ENCODE peak calls at places on chromosomes 1 and 21, in four cellular contexts. I is fibroblast of mammary gland, R is Caco-2, V is suprapubic skin. M is an unnamed sample.

GRCh38 chr1:76247261-76247852 is 172.8 kb downstream of the ST6GALNAC3 start:
- DNase-seq in I (no peak), R (no peak), V (no peak), M (no peak)

GRCh38 chr1:2301607-2302291 is 73.6 kb downstream of the SKI start:
- DNase-seq in I (no peak), R (no peak), V (no peak), M (no peak)

GRCh38 chr1:224201336-224201735 is 18.3 kb downstream of the DEGS1 start:
- DNase-seq in I (no peak), R (no peak), V (no peak), M (no peak)

GRCh38 chr1:183721041-183721440 is 67.9 kb upstream of the APOBEC4 start:
- DNase-seq in I (no peak), R (no peak), V (no peak), M (no peak)

GRCh38 chr1:246139745-246140182 is 367.3 kb downstream of the SMYD3 start:
- DNase-seq in I (peak; percentile 95), R (no peak), V (no peak), M (no peak)

GRCh38 chr1:180311011-180311730 is 81.1 kb downstream of the LHX4 start:
- DNase-seq in I (peak; percentile 33), R (peak; percentile 49), V (no peak), M (no peak)

GRCh38 chr21:29248124-29248523 is 50.6 kb upstream of the BACH1 start:
- DNase-seq in I (peak; percentile 69), R (no peak), V (no peak), M (no peak)

GRCh38 chr1:234564035-234565029 is 45.6 kb downstream of the IRF2BP2 start:
- DNase-seq in I (peak; percentile 69), R (peak; percentile 49), V (no peak), M (no peak)

GRCh38 chr1:31759266-31760023 is 4.7 kb downstream of the ADGRB2 start:
- DNase-seq in I (peak; percentile 43), R (no peak), V (no peak), M (no peak)

GRCh38 chr1:10339815-10340214 is 59.0 kb upstream of the PGD start:
- DNase-seq in I (peak; percentile 58), R (peak; percentile 21), V (no peak), M (no peak)

GRCh38 chr1:106022312-106022902 is 1034.1 kb upstream of the PRMT6 start:
- DNase-seq in I (peak; percentile 0), R (no peak), V (no peak), M (peak; percentile 7)

GRCh38 chr21:35084869-35085268 is 35.8 kb upstream of the RUNX1 start:
- DNase-seq in I (peak; percentile 90), R (no peak), V (no peak), M (no peak)

GRCh38 chr1:180250499-180250770 is 20.4 kb downstream of the LHX4 start:
- DNase-seq in I (no peak), R (no peak), V (no peak), M (no peak)

GRCh38 chr1:20312818-20313217 is 22.1 kb downstream of the VWA5B1 start:
- DNase-seq in I (no peak), R (no peak), V (no peak), M (no peak)

GRCh38 chr1:17624540-17625256 is 85.2 kb downstream of the ARHGEF10L start:
- DNase-seq in I (peak; percentile 69), R (no peak), V (no peak), M (no peak)

GRCh38 chr1:207454046-207454964 is at the start of gene CR2:
- DNase-seq in I (no peak), R (peak; percentile 77), V (no peak), M (peak; percentile 83)

GRCh38 chr1:218847966-218848365 is 325.7 kb upstream of the LYPLAL1 start:
- DNase-seq in I (peak; percentile 16), R (no peak), V (no peak), M (no peak)

GRCh38 chr1:210830034-210831028 is 303.6 kb downstream of the KCNH1 start:
- DNase-seq in I (no peak), R (no peak), V (no peak), M (no peak)

GRCh38 chr21:26849428-26850115 is 4.4 kb upstream of the ADAMTS1 start:
- DNase-seq in I (peak; percentile 80), R (peak; percentile 37), V (no peak), M (no peak)

GRCh38 chr1:150576794-150577556 is 2.4 kb downstream of the MCL1 start:
- DNase-seq in I (no peak), R (no peak), V (no peak), M (no peak)

GRCh38 chr1:86380257-86380861 is 15.8 kb downstream of the ODF2L start:
- DNase-seq in I (peak; percentile 90), R (peak; percentile 4), V (no peak), M (peak; percentile 37)

GRCh38 chr21:36396971-36397370 is 11.8 kb downstream of the CHAF1B start:
- DNase-seq in I (no peak), R (no peak), V (peak; percentile 63), M (no peak)

GRCh38 chr1:55468438-55468837 is 253.3 kb upstream of the USP24 start:
- DNase-seq in I (peak; percentile 70), R (no peak), V (no peak), M (no peak)

GRCh38 chr1:85311818-85312217 is 35.4 kb upstream of the BCL10 start:
- DNase-seq in I (peak; percentile 50), R (no peak), V (no peak), M (no peak)

GRCh38 chr1:143497374-143497747 is 474.4 kb downstream of the FAM72C start:
- DNase-seq in I (no peak), R (no peak), V (no peak), M (no peak)

GRCh38 chr1:210248341-210248740 is 15.7 kb downstream of the SERTAD4 start:
- DNase-seq in I (peak; percentile 51), R (no peak), V (peak; percentile 44), M (no peak)

GRCh38 chr1:174743654-174744561 is 255.8 kb upstream of the CACYBP start:
- DNase-seq in I (peak; percentile 67), R (no peak), V (no peak), M (peak; percentile 31)

GRCh38 chr1:180195401-180195800 is 34.7 kb upstream of the LHX4 start:
- DNase-seq in I (no peak), R (no peak), V (no peak), M (no peak)

GRCh38 chr1:46114925-46115603 is 17.4 kb downstream of the PIK3R3 start:
- DNase-seq in I (no peak), R (no peak), V (no peak), M (no peak)

GRCh38 chr1:110462964-110463363 is 12.0 kb downstream of the PROK1 start:
- DNase-seq in I (peak; percentile 17), R (no peak), V (no peak), M (no peak)
- TF ChIP-seq CTCF in I (no peak), R (no peak), V (no peak), M (no peak)

DNA sequence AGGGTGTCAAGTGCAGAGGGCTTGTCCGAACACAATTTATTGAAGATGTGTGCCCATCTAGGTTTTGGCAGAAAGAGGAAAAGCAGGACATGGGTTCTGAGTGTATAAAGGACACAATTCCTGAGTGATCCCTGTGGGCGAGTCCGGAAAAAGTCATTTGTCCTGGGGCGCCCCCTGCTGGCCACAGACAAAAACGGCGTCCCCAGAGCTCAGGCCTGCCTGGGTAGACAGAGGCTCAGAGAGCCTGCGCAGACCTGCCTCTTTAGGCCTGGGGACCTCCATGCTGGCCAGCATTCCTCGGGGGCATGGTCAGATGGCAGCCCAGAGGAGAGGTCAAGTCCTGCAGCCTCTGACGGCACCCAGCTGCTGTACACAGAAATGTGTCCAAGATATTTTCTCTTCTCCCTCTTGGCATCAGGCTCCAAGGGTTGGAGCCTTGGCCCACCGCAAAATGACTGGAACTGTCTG is 65.5 kb upstream of the LRP8 start:
- DNase-seq in I (peak; percentile 59), R (peak; percentile 82), V (no peak), M (peak; percentile 86)
- TF ChIP-seq CTCF in I (peak; percentile 77), R (peak; percentile 71), V (peak; percentile 84), M (peak; percentile 92)

GRCh38 chr1:23356451-23356850 is 12.4 kb upstream of the HNRNPR start:
- DNase-seq in I (no peak), R (no peak), V (no peak), M (no peak)

GRCh38 chr1:23352096-23352695 is 8.1 kb upstream of the HNRNPR start:
- DNase-seq in I (no peak), R (no peak), V (no peak), M (no peak)

GRCh38 chr1:23357112-23357908 is 12.3 kb downstream of the ZNF436 start:
- DNase-seq in I (no peak), R (no peak), V (no peak), M (no peak)

GRCh38 chr1:23358310-23358709 is 11.3 kb downstream of the ZNF436 start:
- DNase-seq in I (no peak), R (no peak), V (no peak), M (no peak)

DNA sequence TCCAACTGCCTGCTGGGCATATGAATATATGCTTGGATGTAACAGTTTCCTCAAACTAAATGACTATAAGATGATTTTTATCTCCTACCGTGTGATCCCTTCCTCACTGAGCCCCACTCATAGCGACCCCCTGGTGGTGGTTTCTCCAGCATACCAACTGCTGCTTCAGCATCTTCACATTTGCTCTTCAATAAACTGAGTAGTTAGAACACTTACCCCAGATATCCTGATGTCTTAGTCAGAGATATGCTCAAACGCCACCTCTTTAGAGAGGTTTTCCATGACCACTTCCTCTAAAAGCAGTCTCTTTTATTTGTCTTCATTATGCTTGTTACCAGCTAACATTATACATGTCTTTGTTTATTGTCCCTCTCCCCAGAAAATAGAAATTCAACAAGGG is 10.2 kb upstream of the HNRNPR start:
- DNase-seq in I (no peak), R (no peak), V (no peak), M (no peak)
- TF ChIP-seq CTCF in I (no peak), R (peak; percentile 15), V (no peak), M (no peak)

GRCh38 chr1:226650236-226650841 is 88.7 kb downstream of the ITPKB start:
- DNase-seq in I (no peak), R (no peak), V (no peak), M (no peak)
- TF ChIP-seq CTCF in I (no peak), R (no peak), V (no peak), M (no peak)

DNA sequence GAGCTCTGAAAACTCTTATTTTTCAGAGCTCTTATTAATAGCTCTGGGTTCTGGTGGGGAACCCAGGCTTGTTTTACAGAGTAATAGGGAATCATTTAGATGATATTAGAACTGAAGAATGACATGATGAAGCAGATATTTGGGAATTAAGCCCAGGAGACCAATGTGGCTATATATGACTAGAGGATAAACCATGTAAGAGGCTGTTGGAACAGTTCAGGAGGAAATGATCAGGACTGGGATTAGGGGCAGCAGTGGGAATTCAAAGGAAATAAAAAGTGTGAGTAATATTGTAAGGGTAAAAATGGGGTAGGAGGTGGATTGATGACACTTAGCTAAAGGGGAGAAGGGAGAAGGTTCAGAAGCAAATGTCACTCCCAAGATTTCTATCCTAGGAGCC is 58.6 kb downstream of the GIPC2 start:
- DNase-seq in I (peak; percentile 96), R (no peak), V (no peak), M (no peak)
- TF ChIP-seq CTCF in I (no peak), R (no peak), V (no peak), M (no peak)

GRCh38 chr21:44972821-44973220 is 33.0 kb downstream of the SLX9 start:
- DNase-seq in I (peak; percentile 12), R (no peak), V (no peak), M (no peak)
- TF ChIP-seq CTCF in I (no peak), R (no peak), V (no peak), M (no peak)